ENCODE peak calls at places on chromosomes 4 and X, in six cellular contexts. E is GM06990, H is left lung, U is GM23248, C is tibial artery, G is mammary epithelial cell. S is an unnamed sample.

GRCh38 chr4:22190855-22191254 is 242.3 kb upstream of the KCNIP4 start:
- DNase-seq in E (no peak), H (no peak), C (no peak), G (peak; percentile 90), U (peak; percentile 83), S (no peak)

GRCh38 chrX:110853610-110854009 is 58.0 kb upstream of the CHRDL1 start:
- DNase-seq in H (no peak), G (peak; percentile 42), U (peak; percentile 53), E (no peak), C (no peak), S (no peak)

GRCh38 chrX:150842198-150842553 is 56.3 kb downstream of the CD99L2 start:
- DNase-seq in U (no peak), H (no peak), C (no peak), G (no peak), E (no peak), S (no peak)

GRCh38 chrX:40176979-40177430 is 79.2 kb upstream of the BCOR start:
- DNase-seq in U (peak; percentile 45), C (no peak), H (no peak), G (no peak), E (no peak), S (no peak)

GRCh38 chr4:143625632-143626031 is 74.8 kb downstream of the FREM3 start:
- DNase-seq in U (no peak), G (no peak), H (no peak), E (no peak), C (no peak), S (no peak)

GRCh38 chr4:2961411-2962098 is 1.7 kb downstream of the NOP14 start:
- DNase-seq in C (no peak), E (no peak), H (no peak), G (no peak), U (peak; percentile 27), S (no peak)

GRCh38 chrX:130704053-130705038 is 198.7 kb downstream of the ENOX2 start:
- DNase-seq in U (peak; percentile 54), E (no peak), C (no peak), H (no peak), G (peak; percentile 13), S (no peak)

GRCh38 chr4:129146639-129147038 is 50.7 kb downstream of the C4orf33 start:
- DNase-seq in E (no peak), U (no peak), G (no peak), C (no peak), H (no peak), S (no peak)

GRCh38 chr4:5738061-5738460 is 27.1 kb downstream of the EVC start:
- DNase-seq in H (no peak), U (peak; percentile 35), G (no peak), E (no peak), C (no peak), S (no peak)

GRCh38 chr4:86957214-86957613 is 22.4 kb downstream of the AFF1 start:
- DNase-seq in H (no peak), E (no peak), C (no peak), G (peak; percentile 72), U (peak; percentile 74), S (no peak)

GRCh38 chrX:51336584-51336983 is 4.0 kb downstream of the NUDT10 start:
- DNase-seq in E (peak; percentile 3), U (peak; percentile 62), H (no peak), C (no peak), G (peak; percentile 25), S (no peak)

GRCh38 chr4:174669278-174669677 is 147.0 kb upstream of the HPGD start:
- DNase-seq in H (no peak), C (no peak), E (no peak), G (peak; percentile 93), U (peak; percentile 95), S (no peak)

GRCh38 chr4:101349346-101350064 is 2.2 kb upstream of the PPP3CA start:
- DNase-seq in U (peak; percentile 35), H (peak; percentile 53), C (peak; percentile 65), E (no peak), G (peak; percentile 82), S (peak; percentile 80)

GRCh38 chr4:145909773-145910172 is 28.9 kb downstream of the ZNF827 start:
- DNase-seq in E (no peak), C (no peak), G (no peak), U (peak; percentile 10), H (no peak), S (peak; percentile 67)

GRCh38 chr4:174665799-174666198 is 143.5 kb upstream of the HPGD start:
- DNase-seq in C (no peak), G (no peak), E (no peak), U (no peak), H (no peak), S (no peak)

GRCh38 chr4:54197926-54198325 is 31.2 kb upstream of the PDGFRA start:
- DNase-seq in C (no peak), E (no peak), H (no peak), U (no peak), G (no peak), S (no peak)

GRCh38 chr4:32560306-32560705 is 1840.1 kb downstream of the PCDH7 start:
- DNase-seq in G (no peak), E (no peak), H (peak; percentile 34), C (no peak), U (peak; percentile 0), S (no peak)

GRCh38 chrX:115378471-115378870 is 89.0 kb downstream of the LUZP4 start:
- DNase-seq in H (no peak), E (no peak), U (peak; percentile 57), G (no peak), C (no peak), S (no peak)

GRCh38 chrX:79721234-79721633 is 293.3 kb upstream of the TBX22 start:
- DNase-seq in U (no peak), E (no peak), C (no peak), G (no peak), H (no peak), S (no peak)

GRCh38 chrX:3252744-3253143 is 93.7 kb downstream of the MXRA5 start:
- DNase-seq in C (no peak), H (no peak), G (no peak), U (peak; percentile 59), E (no peak), S (no peak)

GRCh38 chr4:6876440-6876839 is 33.2 kb upstream of the TBC1D14 start:
- DNase-seq in H (no peak), C (no peak), G (no peak), E (no peak), U (peak; percentile 70), S (no peak)

GRCh38 chrX:66833426-66833825 is 194.5 kb upstream of the EDA2R start:
- DNase-seq in H (no peak), E (peak; percentile 0), U (no peak), G (no peak), C (no peak), S (no peak)

GRCh38 chrX:151966236-151966635 is 8.2 kb downstream of the GABRE start:
- DNase-seq in E (no peak), H (no peak), G (no peak), C (no peak), U (no peak), S (no peak)
- H3K36me3 ChIP-seq in E (no peaks in the 10 kb centered on the region), H (no peaks in the 10 kb centered on the region), G (peaks cover 5% of the 10 kb centered on the region), C (peaks cover 20% of the 10 kb centered on the region), U (peaks cover 34% of the 10 kb centered on the region), S (no peaks in the 10 kb centered on the region)

DNA sequence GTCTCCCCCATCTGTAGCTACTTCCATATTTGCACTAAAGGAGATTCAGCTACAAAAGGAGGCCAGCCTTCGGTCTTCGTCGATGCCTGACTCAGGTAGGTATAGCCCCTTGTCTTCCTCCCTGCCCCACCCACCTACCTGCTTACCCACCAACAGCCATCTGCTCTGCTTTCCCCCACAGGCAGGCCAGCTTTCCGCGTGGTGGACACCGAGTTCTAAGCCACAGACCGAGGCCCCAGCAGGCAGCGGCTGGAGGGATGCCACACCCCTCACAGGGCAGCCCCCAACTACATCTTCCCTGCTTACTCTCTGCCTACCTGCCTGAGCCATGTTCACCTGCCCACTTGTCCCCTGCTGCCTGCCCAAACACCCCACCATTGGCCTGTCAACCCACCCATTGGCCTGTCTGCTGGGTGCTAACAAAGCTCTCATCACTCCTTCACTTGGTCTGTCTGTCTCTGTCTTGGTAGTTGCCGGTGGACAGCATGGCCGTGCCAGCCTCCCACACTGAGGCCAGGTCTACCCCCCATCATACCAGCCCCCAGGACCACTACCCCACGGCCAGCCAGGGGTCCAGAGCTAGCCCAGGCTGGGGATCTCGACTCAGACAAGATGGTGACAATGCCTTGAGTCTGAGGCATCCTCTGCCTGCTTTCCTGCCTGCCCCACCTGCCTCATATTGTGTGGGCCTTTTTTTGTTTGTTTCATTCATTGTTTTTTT is 4.1 kb upstream of the USP11 start:
- DNase-seq in E (no peak), U (no peak), G (no peak), C (no peak), H (no peak), S (no peak)
- H3K36me3 ChIP-seq in E (peaks cover 15% of the 10 kb centered on the region), U (no peaks in the 10 kb centered on the region), G (peaks cover 19% of the 10 kb centered on the region), C (peaks cover 56% of the 10 kb centered on the region), H (no peaks in the 10 kb centered on the region), S (peaks cover 61% of the 10 kb centered on the region)

GRCh38 chrX:1442724-1443367 is 9.9 kb downstream of the ASMTL start:
- DNase-seq in H (no peak), G (no peak), E (no peak), C (no peak), U (no peak), S (no peak)

GRCh38 chrX:1440506-1440905 is 12.2 kb downstream of the ASMTL start:
- DNase-seq in H (no peak), U (no peak), C (no peak), G (no peak), E (no peak), S (no peak)

GRCh38 chrX:1444896-1445480 is 7.7 kb downstream of the ASMTL start:
- DNase-seq in U (no peak), G (no peak), H (peak; percentile 4), E (no peak), C (no peak), S (no peak)

GRCh38 chrX:1443496-1444075 is 9.1 kb downstream of the ASMTL start:
- DNase-seq in U (no peak), C (no peak), E (no peak), H (no peak), G (no peak), S (no peak)

DNA sequence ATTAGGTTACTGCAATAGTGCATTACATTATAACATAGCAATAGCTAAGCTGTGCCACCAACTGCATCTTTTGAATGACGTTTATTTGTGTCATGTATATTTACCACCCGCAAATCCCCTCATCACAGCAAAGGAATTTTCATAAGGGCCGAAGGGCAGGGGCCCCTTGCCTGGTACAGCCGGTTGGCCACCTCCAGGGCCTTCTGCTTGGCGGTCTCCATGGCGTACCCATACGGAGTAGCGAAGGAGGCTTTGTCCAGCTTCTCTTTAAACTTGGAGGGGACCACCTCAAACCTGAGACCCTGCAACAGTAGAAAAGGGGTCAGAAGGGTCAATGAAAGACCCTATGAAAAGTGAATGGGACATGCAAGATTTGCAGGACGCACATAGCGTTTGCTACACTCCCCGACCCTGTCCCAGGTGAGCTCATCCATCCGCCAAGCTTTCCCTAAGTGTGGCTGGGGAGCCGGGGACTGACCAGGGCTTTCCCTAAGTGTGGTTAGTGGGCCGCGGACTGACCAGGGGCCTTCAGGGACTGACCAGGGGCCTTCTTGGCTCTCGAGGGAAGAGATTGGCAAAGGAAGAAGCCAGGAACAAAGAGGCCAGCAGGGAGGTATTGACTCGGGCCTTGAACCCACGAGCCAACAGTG is 10.6 kb downstream of the ASMTL start:
- DNase-seq in G (no peak), H (no peak), E (no peak), U (no peak), C (no peak), S (no peak)
- H3K36me3 ChIP-seq in G (peaks cover 1% of the 10 kb centered on the region), H (no peaks in the 10 kb centered on the region), E (peaks cover 9% of the 10 kb centered on the region), U (no peaks in the 10 kb centered on the region), C (peaks cover 48% of the 10 kb centered on the region), S (peaks cover 58% of the 10 kb centered on the region)

DNA sequence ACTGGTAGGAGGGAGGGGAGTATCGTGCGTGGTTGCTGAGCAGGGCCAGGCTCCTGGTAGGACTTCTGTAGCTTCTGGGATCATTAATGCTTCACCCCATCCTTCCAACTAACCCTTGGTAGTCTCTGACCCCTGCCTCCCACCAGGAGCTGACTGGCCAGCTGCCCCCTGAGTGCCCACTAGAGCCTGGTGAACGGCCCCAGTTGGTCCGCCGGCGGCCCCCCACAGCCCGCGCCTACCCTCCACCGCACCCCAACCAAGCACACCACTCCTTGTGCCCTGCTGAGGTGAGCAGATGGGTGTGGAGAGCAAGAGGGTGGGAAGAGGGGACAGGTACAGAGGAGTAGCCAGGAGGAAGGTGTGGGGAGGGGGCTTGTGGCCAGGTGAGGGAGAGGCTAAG is 4.9 kb downstream of the CCDC120 start:
- DNase-seq in E (no peak), H (no peak), G (no peak), C (no peak), U (no peak), S (no peak)
- H3K36me3 ChIP-seq in E (no peaks in the 10 kb centered on the region), H (no peaks in the 10 kb centered on the region), G (peaks cover 2% of the 10 kb centered on the region), C (peaks cover 43% of the 10 kb centered on the region), U (no peaks in the 10 kb centered on the region), S (peaks cover 64% of the 10 kb centered on the region)